ENCODE peak calls at places on chromosome 20, in nine cellular contexts. One of them, this sample, is unnamed.

GRCh38 chr20:22584630-22584921 is 204 bp upstream of the FOXA2 start:
- DNase-seq in anterior cingulate cortex: no peak
- DNase-seq in activated naive CD4-positive, alpha-beta T cell treated with anti-CD3 and anti-CD28 coated beads for 36 hours: no peak
- DNase-seq in SW 1271: no peak
- DNase-seq in globus pallidus: no peak
- DNase-seq in activated CD4-positive, alpha-beta T cell treated with anti-CD3 and anti-CD28 coated beads for 24 hours: no peak
- DNase-seq in GM23248: no peak
- DNase-seq in stimulated activated CD4-positive, alpha-beta T cell treated with anti-CD3 and anti-CD28 coated beads, Interleukin-2, amount 100 ng/mL, for 24 hours: no peak
- DNase-seq in stimulated activated CD8-positive, alpha-beta memory T cell treated with anti-CD3 and anti-CD28 coated beads, Interleukin-7, amount 100 ng/mL, for 4 hours: no peak
- DNase-seq in this sample: no peak

GRCh38 chr20:62120990-62121775 is 1.1 kb upstream of the LSM14B start:
- DNase-seq in globus pallidus: no peak
- DNase-seq in SW 1271: no peak
- DNase-seq in stimulated activated CD4-positive, alpha-beta T cell treated with anti-CD3 and anti-CD28 coated beads, Interleukin-2, amount 100 ng/mL, for 24 hours: no peak
- DNase-seq in anterior cingulate cortex: no peak
- DNase-seq in GM23248: peak
- DNase-seq in activated naive CD4-positive, alpha-beta T cell treated with anti-CD3 and anti-CD28 coated beads for 36 hours: no peak
- DNase-seq in activated CD4-positive, alpha-beta T cell treated with anti-CD3 and anti-CD28 coated beads for 24 hours: no peak
- DNase-seq in stimulated activated CD8-positive, alpha-beta memory T cell treated with anti-CD3 and anti-CD28 coated beads, Interleukin-7, amount 100 ng/mL, for 4 hours: no peak
- DNase-seq in this sample: no peak

GRCh38 chr20:47973519-47974233 is 188.4 kb upstream of the SULF2 start:
- DNase-seq in GM23248: no peak
- DNase-seq in SW 1271: no peak
- DNase-seq in stimulated activated CD8-positive, alpha-beta memory T cell treated with anti-CD3 and anti-CD28 coated beads, Interleukin-7, amount 100 ng/mL, for 4 hours: no peak
- DNase-seq in stimulated activated CD4-positive, alpha-beta T cell treated with anti-CD3 and anti-CD28 coated beads, Interleukin-2, amount 100 ng/mL, for 24 hours: no peak
- DNase-seq in anterior cingulate cortex: no peak
- DNase-seq in activated CD4-positive, alpha-beta T cell treated with anti-CD3 and anti-CD28 coated beads for 24 hours: no peak
- DNase-seq in globus pallidus: no peak
- DNase-seq in activated naive CD4-positive, alpha-beta T cell treated with anti-CD3 and anti-CD28 coated beads for 36 hours: no peak
- DNase-seq in this sample: no peak

GRCh38 chr20:32538526-32538918 is 46.6 kb downstream of the NOL4L start:
- DNase-seq in activated naive CD4-positive, alpha-beta T cell treated with anti-CD3 and anti-CD28 coated beads for 36 hours: peak
- DNase-seq in stimulated activated CD8-positive, alpha-beta memory T cell treated with anti-CD3 and anti-CD28 coated beads, Interleukin-7, amount 100 ng/mL, for 4 hours: no peak
- DNase-seq in stimulated activated CD4-positive, alpha-beta T cell treated with anti-CD3 and anti-CD28 coated beads, Interleukin-2, amount 100 ng/mL, for 24 hours: peak
- DNase-seq in globus pallidus: no peak
- DNase-seq in GM23248: peak
- DNase-seq in SW 1271: no peak
- DNase-seq in anterior cingulate cortex: no peak
- DNase-seq in activated CD4-positive, alpha-beta T cell treated with anti-CD3 and anti-CD28 coated beads for 24 hours: no peak
- DNase-seq in this sample: no peak

GRCh38 chr20:50190251-50191064 is at the start of gene CEBPB:
- DNase-seq in SW 1271: peak
- DNase-seq in anterior cingulate cortex: peak
- DNase-seq in stimulated activated CD8-positive, alpha-beta memory T cell treated with anti-CD3 and anti-CD28 coated beads, Interleukin-7, amount 100 ng/mL, for 4 hours: peak
- DNase-seq in stimulated activated CD4-positive, alpha-beta T cell treated with anti-CD3 and anti-CD28 coated beads, Interleukin-2, amount 100 ng/mL, for 24 hours: peak
- DNase-seq in GM23248: peak
- DNase-seq in activated CD4-positive, alpha-beta T cell treated with anti-CD3 and anti-CD28 coated beads for 24 hours: peak
- DNase-seq in globus pallidus: peak
- DNase-seq in activated naive CD4-positive, alpha-beta T cell treated with anti-CD3 and anti-CD28 coated beads for 36 hours: peak
- DNase-seq in this sample: peak

GRCh38 chr20:15930324-15931305 is 642.6 kb downstream of the KIF16B start:
- DNase-seq in globus pallidus: peak
- DNase-seq in anterior cingulate cortex: no peak
- DNase-seq in GM23248: peak
- DNase-seq in SW 1271: no peak
- DNase-seq in activated naive CD4-positive, alpha-beta T cell treated with anti-CD3 and anti-CD28 coated beads for 36 hours: no peak
- DNase-seq in stimulated activated CD8-positive, alpha-beta memory T cell treated with anti-CD3 and anti-CD28 coated beads, Interleukin-7, amount 100 ng/mL, for 4 hours: no peak
- DNase-seq in activated CD4-positive, alpha-beta T cell treated with anti-CD3 and anti-CD28 coated beads for 24 hours: no peak
- DNase-seq in stimulated activated CD4-positive, alpha-beta T cell treated with anti-CD3 and anti-CD28 coated beads, Interleukin-2, amount 100 ng/mL, for 24 hours: no peak
- DNase-seq in this sample: no peak

GRCh38 chr20:63501818-63502670 is 3.2 kb upstream of the EEF1A2 start:
- DNase-seq in stimulated activated CD8-positive, alpha-beta memory T cell treated with anti-CD3 and anti-CD28 coated beads, Interleukin-7, amount 100 ng/mL, for 4 hours: no peak
- DNase-seq in stimulated activated CD4-positive, alpha-beta T cell treated with anti-CD3 and anti-CD28 coated beads, Interleukin-2, amount 100 ng/mL, for 24 hours: no peak
- DNase-seq in anterior cingulate cortex: peak
- DNase-seq in GM23248: no peak
- DNase-seq in SW 1271: no peak
- DNase-seq in activated CD4-positive, alpha-beta T cell treated with anti-CD3 and anti-CD28 coated beads for 24 hours: no peak
- DNase-seq in activated naive CD4-positive, alpha-beta T cell treated with anti-CD3 and anti-CD28 coated beads for 36 hours: no peak
- DNase-seq in globus pallidus: no peak
- DNase-seq in this sample: no peak

GRCh38 chr20:35030136-35030535 is 62.5 kb downstream of the TRPC4AP start:
- DNase-seq in activated naive CD4-positive, alpha-beta T cell treated with anti-CD3 and anti-CD28 coated beads for 36 hours: no peak
- DNase-seq in anterior cingulate cortex: no peak
- DNase-seq in GM23248: no peak
- DNase-seq in SW 1271: no peak
- DNase-seq in stimulated activated CD4-positive, alpha-beta T cell treated with anti-CD3 and anti-CD28 coated beads, Interleukin-2, amount 100 ng/mL, for 24 hours: no peak
- DNase-seq in activated CD4-positive, alpha-beta T cell treated with anti-CD3 and anti-CD28 coated beads for 24 hours: no peak
- DNase-seq in globus pallidus: no peak
- DNase-seq in stimulated activated CD8-positive, alpha-beta memory T cell treated with anti-CD3 and anti-CD28 coated beads, Interleukin-7, amount 100 ng/mL, for 4 hours: no peak
- DNase-seq in this sample: no peak

GRCh38 chr20:56604690-56605089 is 24.4 kb upstream of the TFAP2C start:
- DNase-seq in globus pallidus: no peak
- DNase-seq in GM23248: no peak
- DNase-seq in activated CD4-positive, alpha-beta T cell treated with anti-CD3 and anti-CD28 coated beads for 24 hours: no peak
- DNase-seq in stimulated activated CD8-positive, alpha-beta memory T cell treated with anti-CD3 and anti-CD28 coated beads, Interleukin-7, amount 100 ng/mL, for 4 hours: no peak
- DNase-seq in stimulated activated CD4-positive, alpha-beta T cell treated with anti-CD3 and anti-CD28 coated beads, Interleukin-2, amount 100 ng/mL, for 24 hours: no peak
- DNase-seq in activated naive CD4-positive, alpha-beta T cell treated with anti-CD3 and anti-CD28 coated beads for 36 hours: no peak
- DNase-seq in anterior cingulate cortex: no peak
- DNase-seq in SW 1271: no peak
- DNase-seq in this sample: no peak

GRCh38 chr20:61813791-61814190 is 251.9 kb downstream of the TAF4 start:
- DNase-seq in GM23248: no peak
- DNase-seq in anterior cingulate cortex: no peak
- DNase-seq in activated CD4-positive, alpha-beta T cell treated with anti-CD3 and anti-CD28 coated beads for 24 hours: no peak
- DNase-seq in SW 1271: no peak
- DNase-seq in globus pallidus: no peak
- DNase-seq in stimulated activated CD4-positive, alpha-beta T cell treated with anti-CD3 and anti-CD28 coated beads, Interleukin-2, amount 100 ng/mL, for 24 hours: no peak
- DNase-seq in stimulated activated CD8-positive, alpha-beta memory T cell treated with anti-CD3 and anti-CD28 coated beads, Interleukin-7, amount 100 ng/mL, for 4 hours: no peak
- DNase-seq in activated naive CD4-positive, alpha-beta T cell treated with anti-CD3 and anti-CD28 coated beads for 36 hours: no peak
- DNase-seq in this sample: no peak

GRCh38 chr20:50704971-50705370 is 13.6 kb upstream of the RIPOR3 start:
- DNase-seq in SW 1271: no peak
- DNase-seq in GM23248: peak
- DNase-seq in globus pallidus: no peak
- DNase-seq in stimulated activated CD4-positive, alpha-beta T cell treated with anti-CD3 and anti-CD28 coated beads, Interleukin-2, amount 100 ng/mL, for 24 hours: no peak
- DNase-seq in stimulated activated CD8-positive, alpha-beta memory T cell treated with anti-CD3 and anti-CD28 coated beads, Interleukin-7, amount 100 ng/mL, for 4 hours: no peak
- DNase-seq in activated CD4-positive, alpha-beta T cell treated with anti-CD3 and anti-CD28 coated beads for 24 hours: no peak
- DNase-seq in anterior cingulate cortex: no peak
- DNase-seq in activated naive CD4-positive, alpha-beta T cell treated with anti-CD3 and anti-CD28 coated beads for 36 hours: no peak
- DNase-seq in this sample: no peak

GRCh38 chr20:9301129-9302072 is 213.0 kb upstream of the LAMP5 start:
- DNase-seq in GM23248: peak
- DNase-seq in SW 1271: no peak
- DNase-seq in stimulated activated CD8-positive, alpha-beta memory T cell treated with anti-CD3 and anti-CD28 coated beads, Interleukin-7, amount 100 ng/mL, for 4 hours: no peak
- DNase-seq in activated naive CD4-positive, alpha-beta T cell treated with anti-CD3 and anti-CD28 coated beads for 36 hours: no peak
- DNase-seq in globus pallidus: peak
- DNase-seq in stimulated activated CD4-positive, alpha-beta T cell treated with anti-CD3 and anti-CD28 coated beads, Interleukin-2, amount 100 ng/mL, for 24 hours: no peak
- DNase-seq in activated CD4-positive, alpha-beta T cell treated with anti-CD3 and anti-CD28 coated beads for 24 hours: no peak
- DNase-seq in anterior cingulate cortex: no peak
- DNase-seq in this sample: peak

GRCh38 chr20:37651932-37652331 is 41.9 kb upstream of the CTNNBL1 start:
- DNase-seq in stimulated activated CD8-positive, alpha-beta memory T cell treated with anti-CD3 and anti-CD28 coated beads, Interleukin-7, amount 100 ng/mL, for 4 hours: no peak
- DNase-seq in globus pallidus: peak
- DNase-seq in activated naive CD4-positive, alpha-beta T cell treated with anti-CD3 and anti-CD28 coated beads for 36 hours: peak
- DNase-seq in SW 1271: no peak
- DNase-seq in anterior cingulate cortex: no peak
- DNase-seq in activated CD4-positive, alpha-beta T cell treated with anti-CD3 and anti-CD28 coated beads for 24 hours: peak
- DNase-seq in stimulated activated CD4-positive, alpha-beta T cell treated with anti-CD3 and anti-CD28 coated beads, Interleukin-2, amount 100 ng/mL, for 24 hours: peak
- DNase-seq in GM23248: no peak
- DNase-seq in this sample: no peak

GRCh38 chr20:63290677-63291472 is 2.1 kb upstream of the COL20A1 start:
- DNase-seq in anterior cingulate cortex: no peak
- DNase-seq in stimulated activated CD8-positive, alpha-beta memory T cell treated with anti-CD3 and anti-CD28 coated beads, Interleukin-7, amount 100 ng/mL, for 4 hours: no peak
- DNase-seq in GM23248: peak
- DNase-seq in globus pallidus: no peak
- DNase-seq in activated CD4-positive, alpha-beta T cell treated with anti-CD3 and anti-CD28 coated beads for 24 hours: peak
- DNase-seq in SW 1271: no peak
- DNase-seq in stimulated activated CD4-positive, alpha-beta T cell treated with anti-CD3 and anti-CD28 coated beads, Interleukin-2, amount 100 ng/mL, for 24 hours: peak
- DNase-seq in activated naive CD4-positive, alpha-beta T cell treated with anti-CD3 and anti-CD28 coated beads for 36 hours: peak
- DNase-seq in this sample: no peak